ENCODE peak calls at places on chromosome X, in five cellular contexts. H is fibroblast of the conjunctiva, O is MM.1S, W is osteocyte, Q is omental fat pad. B is an unnamed sample.

GRCh38 chrX:153061732-153062131 is 5.5 kb downstream of the PNMA3 start:
- DNase-seq in H (no peak), O (no peak), W (no peak), Q (no peak), B (no peak)

GRCh38 chrX:109537324-109537665 is 651 bp downstream of the NXT2 start:
- DNase-seq in H (peak), W (no peak), O (peak), Q (no peak), B (no peak)

GRCh38 chrX:108275732-108276131 is 162.5 kb downstream of the COL4A6 start:
- DNase-seq in W (no peak), O (no peak), H (no peak), Q (no peak), B (no peak)

GRCh38 chrX:18348047-18348446 is 6.4 kb downstream of the SCML2 start:
- DNase-seq in W (no peak), Q (no peak), H (no peak), O (peak), B (no peak)

GRCh38 chrX:26442340-26442739 is 226.4 kb downstream of the MAGEB5 start:
- DNase-seq in Q (no peak), H (peak), O (peak), W (no peak), B (no peak)

GRCh38 chrX:109350051-109350450 is 131.8 kb downstream of the GUCY2F start:
- DNase-seq in O (no peak), H (no peak), Q (no peak), W (no peak), B (no peak)

GRCh38 chrX:24839331-24839730 is 145.6 kb downstream of the POLA1 start:
- DNase-seq in H (no peak), Q (no peak), O (no peak), W (no peak), B (no peak)

GRCh38 chrX:107541244-107541643 is 87.1 kb upstream of the PRPS1 start:
- DNase-seq in Q (no peak), O (peak), H (no peak), W (no peak), B (no peak)

GRCh38 chrX:53239474-53239873 is 14.5 kb upstream of the KDM5C start:
- DNase-seq in W (no peak), O (peak), H (no peak), Q (no peak), B (no peak)

GRCh38 chrX:53211391-53211978 is 13.5 kb downstream of the KDM5C start:
- DNase-seq in H (no peak), W (no peak), Q (peak), O (no peak), B (no peak)

GRCh38 chrX:30892591-30892990 is 3.5 kb upstream of the TAB3 start:
- DNase-seq in O (no peak), W (no peak), Q (no peak), H (no peak), B (no peak)

GRCh38 chrX:65828599-65828998 is 161.1 kb downstream of the MSN start:
- DNase-seq in W (no peak), O (no peak), H (no peak), Q (no peak), B (no peak)

GRCh38 chrX:151722241-151722846 is 6.5 kb downstream of the FATE1 start:
- DNase-seq in W (no peak), O (no peak), H (no peak), Q (no peak), B (peak)

GRCh38 chrX:39811391-39811790 is 286.4 kb downstream of the BCOR start:
- DNase-seq in H (no peak), Q (no peak), W (no peak), O (no peak), B (no peak)

GRCh38 chrX:151912780-151913179 is at the start of gene MAGEA4:
- DNase-seq in H (no peak), Q (no peak), W (no peak), O (no peak), B (peak)

GRCh38 chrX:74118503-74118902 is 185.5 kb upstream of the ZCCHC13 start:
- DNase-seq in Q (no peak), W (no peak), O (no peak), H (no peak), B (no peak)

GRCh38 chrX:37405954-37406353 is 56.8 kb downstream of the PRRG1 start:
- DNase-seq in O (no peak), H (peak), W (no peak), Q (no peak), B (no peak)

GRCh38 chrX:152927858-152928760 is 30.2 kb downstream of the ZNF185 start:
- DNase-seq in O (no peak), Q (no peak), H (no peak), W (no peak), B (no peak)

GRCh38 chrX:9955506-9955905 is 11.7 kb upstream of the CLDN34 start:
- DNase-seq in O (no peak), W (no peak), Q (no peak), H (no peak), B (no peak)

GRCh38 chrX:130047416-130047815 is 62.9 kb downstream of the ELF4 start:
- DNase-seq in Q (no peak), H (no peak), W (no peak), O (no peak), B (no peak)

GRCh38 chrX:50721771-50722521 is 92.0 kb downstream of the SHROOM4 start:
- DNase-seq in H (no peak), W (no peak), Q (no peak), O (no peak), B (no peak)

GRCh38 chrX:131264665-131265064 is 24.4 kb downstream of the IGSF1 start:
- DNase-seq in W (no peak), Q (no peak), O (no peak), H (no peak), B (peak)

GRCh38 chrX:47573334-47574095 is 8.7 kb upstream of the TIMP1 start:
- DNase-seq in O (no peak), H (no peak), W (no peak), Q (no peak), B (peak)

GRCh38 chrX:11438767-11439166 is 145.6 kb downstream of the AMELX start:
- DNase-seq in H (peak), W (no peak), O (peak), Q (no peak), B (no peak)

GRCh38 chrX:150085881-150086280 is 147.6 kb upstream of the EOLA2 start:
- DNase-seq in W (no peak), Q (no peak), O (no peak), H (no peak), B (no peak)

GRCh38 chrX:110415440-110416167 is 57.0 kb downstream of the RTL9 start:
- DNase-seq in W (no peak), Q (no peak), O (no peak), H (no peak), B (no peak)

GRCh38 chrX:119374736-119375135 is 24.4 kb upstream of the SLC25A43 start:
- DNase-seq in Q (no peak), H (no peak), W (no peak), O (no peak), B (no peak)

GRCh38 chrX:27890611-27891010 is 82.8 kb downstream of the MAGEB10 start:
- DNase-seq in H (peak), Q (no peak), O (no peak), W (no peak), B (no peak)

GRCh38 chrX:120299928-120300327 is 11.3 kb downstream of the TMEM255A start:
- DNase-seq in W (no peak), Q (no peak), O (no peak), H (no peak), B (no peak)

GRCh38 chrX:71622347-71623104 is 4.2 kb upstream of the CXCR3 start:
- DNase-seq in Q (no peak), O (peak), H (peak), W (no peak), B (no peak)

B was measured in mesenteric fat pad.